ENCODE peak calls at places on chromosome 21, in seven cellular contexts. J is stimulated activated CD8-positive, alpha-beta memory T cell treated with anti-CD3 and anti-CD28 coated beads, Interleukin-7, amount 100 ng/mL, for 48 hours; L is A172; U is upper lobe of right lung; K is amniotic epithelial cell; X is vagina; R is stimulated activated effector memory CD8-positive, alpha-beta T cell treated with anti-CD3 and anti-CD28 coated beads, Interleukin-12 subunit alpha, Interleukin-12 subunit beta, amount 100 ng/mL, for 72 hours. B is an unnamed sample.

GRCh38 chr21:14942801-14943490 is 121.9 kb downstream of the NRIP1 start:
- DNase-seq in J (no peak), L (no peak), X (no peak), R (no peak), K (peak; percentile 54), U (no peak), B (no peak)

GRCh38 chr21:29075706-29076447 is 2.4 kb upstream of the CCT8 start:
- DNase-seq in J (no peak), K (no peak), X (no peak), R (no peak), U (no peak), L (peak; percentile 76), B (no peak)

GRCh38 chr21:36330904-36331303 is 10.9 kb downstream of the MORC3 start:
- DNase-seq in K (peak; percentile 55), X (no peak), J (no peak), U (no peak), L (peak; percentile 79), R (no peak), B (peak; percentile 41)

GRCh38 chr21:19268634-19269138 is 865.1 kb upstream of the TMPRSS15 start:
- DNase-seq in J (no peak), L (no peak), U (no peak), K (peak; percentile 25), X (no peak), R (no peak), B (no peak)

GRCh38 chr21:37232274-37233018 is 34.7 kb downstream of the VPS26C start:
- DNase-seq in J (no peak), L (no peak), R (no peak), X (no peak), U (no peak), K (no peak), B (no peak)

GRCh38 chr21:19340303-19340702 is 936.7 kb upstream of the TMPRSS15 start:
- DNase-seq in X (no peak), J (no peak), U (no peak), K (no peak), R (no peak), L (no peak), B (no peak)

GRCh38 chr21:45535341-45536081 is 6.7 kb downstream of the SLC19A1 start:
- DNase-seq in U (peak; percentile 75), J (no peak), L (no peak), R (no peak), K (peak; percentile 15), X (no peak), B (peak; percentile 24)

GRCh38 chr21:35599164-35599563 is 461.2 kb downstream of the SETD4 start:
- DNase-seq in J (no peak), X (no peak), U (no peak), L (no peak), R (no peak), K (no peak), B (no peak)

GRCh38 chr21:25717491-25718139 is 17.1 kb downstream of the ATP5PF start:
- DNase-seq in L (peak; percentile 32), U (no peak), X (no peak), K (peak; percentile 51), J (no peak), R (no peak), B (no peak)

GRCh38 chr21:42145569-42146250 is 73.2 kb upstream of the ABCG1 start:
- DNase-seq in L (peak; percentile 56), J (no peak), K (peak; percentile 51), X (no peak), R (peak; percentile 80), U (peak; percentile 67), B (no peak)

GRCh38 chr21:34986561-34987533 is 62.3 kb downstream of the RUNX1 start:
- DNase-seq in U (no peak), K (peak; percentile 94), L (peak; percentile 94), R (peak; percentile 89), X (no peak), J (no peak), B (no peak)

GRCh38 chr21:46243865-46244490 is 15.4 kb upstream of the LSS start:
- DNase-seq in R (no peak), L (no peak), K (no peak), U (no peak), J (no peak), X (no peak), B (no peak)

GRCh38 chr21:45076245-45076661 is 1.9 kb downstream of the ADARB1 start:
- DNase-seq in J (no peak), U (no peak), R (no peak), L (no peak), K (peak; percentile 76), X (no peak), B (no peak)

GRCh38 chr21:26119906-26120305 is 50.7 kb downstream of the APP start:
- DNase-seq in L (no peak), K (no peak), U (no peak), R (no peak), X (no peak), J (no peak), B (no peak)

GRCh38 chr21:45516071-45516670 is 26.1 kb downstream of the SLC19A1 start:
- DNase-seq in R (no peak), X (no peak), J (no peak), L (no peak), K (no peak), U (peak; percentile 59), B (peak; percentile 13)

GRCh38 chr21:36640260-36641244 is 58.4 kb upstream of the SIM2 start:
- DNase-seq in U (no peak), R (no peak), X (no peak), L (no peak), K (no peak), J (no peak), B (no peak)

GRCh38 chr21:21612446-21612845 is 614.2 kb downstream of the NCAM2 start:
- DNase-seq in J (no peak), U (no peak), K (peak; percentile 71), R (no peak), L (peak; percentile 19), X (no peak), B (no peak)

GRCh38 chr21:42701706-42702456 is 48.5 kb downstream of the PDE9A start:
- DNase-seq in R (no peak), U (no peak), K (no peak), J (no peak), X (no peak), L (no peak), B (no peak)

GRCh38 chr21:39850333-39850732 is 16.9 kb upstream of the PCP4 start:
- DNase-seq in R (no peak), K (no peak), L (no peak), X (no peak), U (no peak), J (no peak), B (no peak)

GRCh38 chr21:21631961-21632360 is 633.8 kb downstream of the NCAM2 start:
- DNase-seq in K (no peak), R (no peak), L (no peak), X (no peak), U (no peak), J (no peak), B (no peak)

GRCh38 chr21:32499249-32500055 is 85.9 kb downstream of the TCP10L start:
- DNase-seq in J (no peak), K (peak; percentile 62), R (no peak), U (no peak), L (peak; percentile 78), X (no peak), B (no peak)

GRCh38 chr21:40284481-40284880 is 417.2 kb downstream of the PCP4 start:
- DNase-seq in U (no peak), X (no peak), L (no peak), J (no peak), K (no peak), R (no peak), B (no peak)

GRCh38 chr21:35637431-35637830 is 422.9 kb downstream of the SETD4 start:
- DNase-seq in X (no peak), K (peak; percentile 63), R (no peak), U (no peak), L (peak; percentile 68), J (no peak), B (no peak)

B was measured in left ventricle myocardium inferior.